ENCODE peak calls at places on chromosomes 16 and 17, in ten cellular contexts. One of them, this sample, is unnamed.
A peak's percentile ranks its signal among the peaks of the same experiment; 100 is the strongest.

GRCh38 chr17:82065638-82066303 is at the start of gene DUS1L:
- DNase-seq in MM.1S: peak; percentile 70
- DNase-seq in breast epithelium: no peak
- DNase-seq in esophagus muscularis mucosa: no peak
- DNase-seq in neural crest cell: peak; percentile 59
- DNase-seq in IMR-90: peak; percentile 37
- DNase-seq in AG09319: peak; percentile 16
- DNase-seq in CD8-positive, alpha-beta T cell: peak; percentile 54
- DNase-seq in SK-N-SH: peak; percentile 98
- DNase-seq in GM12864: peak; percentile 16
- DNase-seq in this sample: peak; percentile 53

GRCh38 chr17:27545562-27546229 is 85.3 kb upstream of the LGALS9 start:
- DNase-seq in MM.1S: no peak
- DNase-seq in IMR-90: peak; percentile 51
- DNase-seq in esophagus muscularis mucosa: no peak
- DNase-seq in neural crest cell: no peak
- DNase-seq in breast epithelium: no peak
- DNase-seq in GM12864: no peak
- DNase-seq in CD8-positive, alpha-beta T cell: no peak
- DNase-seq in SK-N-SH: no peak
- DNase-seq in AG09319: no peak
- DNase-seq in this sample: no peak

GRCh38 chr17:44557653-44558285 is 485 bp downstream of the FZD2 start:
- DNase-seq in neural crest cell: peak; percentile 51
- DNase-seq in AG09319: no peak
- DNase-seq in GM12864: no peak
- DNase-seq in IMR-90: peak; percentile 72
- DNase-seq in MM.1S: no peak
- DNase-seq in CD8-positive, alpha-beta T cell: peak; percentile 29
- DNase-seq in SK-N-SH: peak; percentile 79
- DNase-seq in esophagus muscularis mucosa: no peak
- DNase-seq in breast epithelium: no peak
- DNase-seq in this sample: peak; percentile 84

GRCh38 chr16:4140652-4141051 is 24.4 kb upstream of the ADCY9 start:
- DNase-seq in SK-N-SH: no peak
- DNase-seq in AG09319: no peak
- DNase-seq in IMR-90: peak; percentile 63
- DNase-seq in GM12864: no peak
- DNase-seq in neural crest cell: no peak
- DNase-seq in breast epithelium: peak; percentile 33
- DNase-seq in CD8-positive, alpha-beta T cell: no peak
- DNase-seq in esophagus muscularis mucosa: no peak
- DNase-seq in MM.1S: no peak
- DNase-seq in this sample: peak; percentile 71

GRCh38 chr17:62807812-62808575 is at the start of gene MARCHF10:
- DNase-seq in IMR-90: no peak
- DNase-seq in breast epithelium: no peak
- DNase-seq in AG09319: no peak
- DNase-seq in GM12864: no peak
- DNase-seq in MM.1S: peak; percentile 21
- DNase-seq in neural crest cell: no peak
- DNase-seq in CD8-positive, alpha-beta T cell: peak; percentile 30
- DNase-seq in SK-N-SH: peak; percentile 68
- DNase-seq in esophagus muscularis mucosa: no peak
- DNase-seq in this sample: no peak

GRCh38 chr17:67011527-67012175 is 32.7 kb upstream of the CACNG1 start:
- DNase-seq in CD8-positive, alpha-beta T cell: no peak
- DNase-seq in SK-N-SH: no peak
- DNase-seq in AG09319: no peak
- DNase-seq in IMR-90: no peak
- DNase-seq in esophagus muscularis mucosa: no peak
- DNase-seq in breast epithelium: no peak
- DNase-seq in neural crest cell: no peak
- DNase-seq in MM.1S: no peak
- DNase-seq in GM12864: peak; percentile 3
- DNase-seq in this sample: no peak

GRCh38 chr17:17137731-17138585 is 68.2 kb downstream of the PLD6 start:
- DNase-seq in esophagus muscularis mucosa: no peak
- DNase-seq in IMR-90: no peak
- DNase-seq in neural crest cell: no peak
- DNase-seq in CD8-positive, alpha-beta T cell: no peak
- DNase-seq in AG09319: no peak
- DNase-seq in SK-N-SH: no peak
- DNase-seq in GM12864: no peak
- DNase-seq in breast epithelium: no peak
- DNase-seq in MM.1S: no peak
- DNase-seq in this sample: no peak

GRCh38 chr17:51427259-51428255 is 167.2 kb downstream of the UTP18 start:
- DNase-seq in AG09319: no peak
- DNase-seq in breast epithelium: no peak
- DNase-seq in neural crest cell: no peak
- DNase-seq in MM.1S: no peak
- DNase-seq in GM12864: no peak
- DNase-seq in CD8-positive, alpha-beta T cell: peak; percentile 85
- DNase-seq in IMR-90: no peak
- DNase-seq in esophagus muscularis mucosa: peak; percentile 50
- DNase-seq in SK-N-SH: peak; percentile 42
- DNase-seq in this sample: no peak

GRCh38 chr16:89687092-89687940 is 827 bp downstream of the CDK10 start:
- DNase-seq in MM.1S: peak; percentile 45
- DNase-seq in IMR-90: peak; percentile 52
- DNase-seq in esophagus muscularis mucosa: no peak
- DNase-seq in breast epithelium: no peak
- DNase-seq in CD8-positive, alpha-beta T cell: no peak
- DNase-seq in neural crest cell: no peak
- DNase-seq in AG09319: no peak
- DNase-seq in GM12864: no peak
- DNase-seq in SK-N-SH: no peak
- DNase-seq in this sample: peak; percentile 63

GRCh38 chr17:80219013-80219776 is 938 bp downstream of the SGSH start:
- DNase-seq in breast epithelium: peak; percentile 77
- DNase-seq in AG09319: peak; percentile 74
- DNase-seq in IMR-90: peak; percentile 80
- DNase-seq in esophagus muscularis mucosa: peak; percentile 93
- DNase-seq in neural crest cell: no peak
- DNase-seq in SK-N-SH: peak; percentile 82
- DNase-seq in MM.1S: peak; percentile 95
- DNase-seq in CD8-positive, alpha-beta T cell: peak; percentile 94
- DNase-seq in GM12864: peak; percentile 72
- DNase-seq in this sample: peak; percentile 64

GRCh38 chr17:77126519-77126918 is 14.2 kb upstream of the SEC14L1 start:
- DNase-seq in AG09319: no peak
- DNase-seq in SK-N-SH: no peak
- DNase-seq in breast epithelium: peak; percentile 89
- DNase-seq in MM.1S: no peak
- DNase-seq in CD8-positive, alpha-beta T cell: no peak
- DNase-seq in IMR-90: no peak
- DNase-seq in neural crest cell: no peak
- DNase-seq in GM12864: no peak
- DNase-seq in esophagus muscularis mucosa: no peak
- DNase-seq in this sample: no peak

DNA sequence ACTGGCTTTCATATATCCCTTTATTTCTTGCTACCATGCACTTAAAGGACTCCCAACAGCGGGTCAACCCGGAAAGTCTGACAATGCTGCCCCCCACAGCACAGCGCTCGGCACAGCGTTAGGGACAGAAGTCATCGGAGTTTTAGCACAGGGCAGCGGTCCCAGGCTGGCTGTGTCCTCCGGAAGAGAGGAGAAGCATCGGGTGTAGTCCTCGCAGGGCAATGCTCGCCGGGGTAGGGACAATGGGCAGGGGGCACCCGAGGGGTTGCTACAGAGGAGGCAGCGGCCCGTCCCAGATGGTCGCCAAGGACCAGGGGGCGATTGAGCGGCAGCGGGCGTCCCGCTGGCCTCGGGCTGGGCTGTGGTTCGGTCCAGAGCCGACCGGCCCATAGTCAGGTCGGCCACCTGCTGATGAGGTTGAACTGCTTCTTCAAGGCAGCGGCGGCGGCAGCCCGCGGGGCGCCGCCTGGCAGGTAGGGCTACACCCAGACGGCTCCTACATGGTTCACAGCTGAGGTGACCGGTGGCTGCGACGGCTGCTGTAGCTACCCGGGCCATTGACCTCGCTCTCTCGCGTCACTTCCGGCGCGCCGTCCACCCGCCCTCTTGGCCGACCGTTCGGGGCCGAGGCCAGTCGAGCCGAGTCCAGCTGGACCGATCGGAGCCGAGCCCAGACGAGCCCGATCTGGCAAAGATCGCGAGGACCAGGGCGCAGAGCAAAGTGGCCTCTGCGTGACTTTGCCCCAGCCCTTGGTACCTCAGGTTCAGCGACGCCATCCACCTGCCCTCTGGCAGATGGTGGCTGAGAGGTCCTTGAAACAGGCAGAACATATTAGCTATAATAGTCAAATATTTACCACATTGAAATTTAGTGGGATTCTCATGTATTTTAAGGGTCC is 4.7 kb upstream of the LCMT1 start:
- DNase-seq in esophagus muscularis mucosa: peak; percentile 99
- DNase-seq in SK-N-SH: peak; percentile 96
- DNase-seq in CD8-positive, alpha-beta T cell: peak; percentile 70
- DNase-seq in breast epithelium: peak; percentile 93
- DNase-seq in GM12864: no peak
- DNase-seq in IMR-90: peak; percentile 77
- DNase-seq in MM.1S: peak; percentile 78
- DNase-seq in AG09319: peak; percentile 56
- DNase-seq in neural crest cell: peak; percentile 84
- DNase-seq in this sample: peak; percentile 86
- TF ChIP-seq CTCF in esophagus muscularis mucosa: peak; percentile 37
- TF ChIP-seq CTCF in SK-N-SH: peak; percentile 26
- TF ChIP-seq CTCF in CD8-positive, alpha-beta T cell: no peak
- TF ChIP-seq CTCF in breast epithelium: no peak
- TF ChIP-seq CTCF in GM12864: peak; percentile 34
- TF ChIP-seq CTCF in IMR-90: peak; percentile 22
- TF ChIP-seq CTCF in MM.1S: peak; percentile 70
- TF ChIP-seq CTCF in AG09319: peak; percentile 13
- TF ChIP-seq CTCF in neural crest cell: peak; percentile 49
- TF ChIP-seq CTCF in this sample: peak; percentile 34

GRCh38 chr16:8380311-8380710 is 210.0 kb downstream of the TMEM114 start:
- DNase-seq in neural crest cell: no peak
- DNase-seq in IMR-90: no peak
- DNase-seq in GM12864: no peak
- DNase-seq in AG09319: no peak
- DNase-seq in MM.1S: no peak
- DNase-seq in CD8-positive, alpha-beta T cell: no peak
- DNase-seq in breast epithelium: no peak
- DNase-seq in SK-N-SH: no peak
- DNase-seq in esophagus muscularis mucosa: no peak
- DNase-seq in this sample: no peak
- TF ChIP-seq CTCF in neural crest cell: no peak
- TF ChIP-seq CTCF in IMR-90: no peak
- TF ChIP-seq CTCF in GM12864: no peak
- TF ChIP-seq CTCF in AG09319: no peak
- TF ChIP-seq CTCF in MM.1S: no peak
- TF ChIP-seq CTCF in CD8-positive, alpha-beta T cell: no peak
- TF ChIP-seq CTCF in breast epithelium: no peak
- TF ChIP-seq CTCF in SK-N-SH: no peak
- TF ChIP-seq CTCF in esophagus muscularis mucosa: no peak
- TF ChIP-seq CTCF in this sample: no peak

GRCh38 chr16:31295206-31295605 is 35.4 kb downstream of the ITGAM start:
- DNase-seq in CD8-positive, alpha-beta T cell: no peak
- DNase-seq in neural crest cell: no peak
- DNase-seq in MM.1S: no peak
- DNase-seq in IMR-90: no peak
- DNase-seq in AG09319: no peak
- DNase-seq in GM12864: no peak
- DNase-seq in esophagus muscularis mucosa: no peak
- DNase-seq in breast epithelium: no peak
- DNase-seq in SK-N-SH: no peak
- DNase-seq in this sample: no peak

GRCh38 chr16:31298340-31298739 is 38.6 kb downstream of the ITGAM start:
- DNase-seq in IMR-90: no peak
- DNase-seq in GM12864: no peak
- DNase-seq in breast epithelium: no peak
- DNase-seq in CD8-positive, alpha-beta T cell: no peak
- DNase-seq in SK-N-SH: no peak
- DNase-seq in esophagus muscularis mucosa: no peak
- DNase-seq in MM.1S: no peak
- DNase-seq in AG09319: no peak
- DNase-seq in neural crest cell: no peak
- DNase-seq in this sample: no peak

GRCh38 chr16:31301708-31302400 is 42.1 kb downstream of the ITGAM start:
- DNase-seq in MM.1S: no peak
- DNase-seq in IMR-90: no peak
- DNase-seq in neural crest cell: no peak
- DNase-seq in breast epithelium: no peak
- DNase-seq in AG09319: no peak
- DNase-seq in SK-N-SH: no peak
- DNase-seq in GM12864: peak; percentile 7
- DNase-seq in CD8-positive, alpha-beta T cell: no peak
- DNase-seq in esophagus muscularis mucosa: no peak
- DNase-seq in this sample: peak; percentile 40

GRCh38 chr16:31297496-31297895 is 37.7 kb downstream of the ITGAM start:
- DNase-seq in IMR-90: no peak
- DNase-seq in CD8-positive, alpha-beta T cell: no peak
- DNase-seq in AG09319: no peak
- DNase-seq in neural crest cell: no peak
- DNase-seq in GM12864: no peak
- DNase-seq in breast epithelium: no peak
- DNase-seq in MM.1S: no peak
- DNase-seq in esophagus muscularis mucosa: no peak
- DNase-seq in SK-N-SH: no peak
- DNase-seq in this sample: no peak

DNA sequence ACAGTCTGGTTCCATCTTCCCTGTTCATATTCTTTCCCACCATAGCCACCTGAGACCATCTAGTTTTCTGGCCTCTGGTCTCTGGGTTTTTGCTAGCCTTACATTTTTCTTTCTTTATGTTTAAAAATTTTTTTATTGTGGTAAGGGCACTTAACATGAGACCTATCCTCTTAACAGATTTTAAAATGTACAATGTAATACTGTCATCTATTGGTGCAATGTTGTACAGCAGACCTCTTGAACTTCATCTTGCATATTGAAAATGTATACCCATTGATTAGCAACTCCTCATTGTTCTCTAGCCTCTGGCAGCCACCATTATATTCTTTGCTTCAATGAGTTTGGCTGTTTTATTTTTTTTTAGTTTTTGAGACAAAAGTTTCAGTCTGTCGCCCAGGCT is 39.2 kb downstream of the ITGAM start:
- DNase-seq in esophagus muscularis mucosa: no peak
- DNase-seq in SK-N-SH: no peak
- DNase-seq in CD8-positive, alpha-beta T cell: no peak
- DNase-seq in MM.1S: no peak
- DNase-seq in breast epithelium: no peak
- DNase-seq in neural crest cell: no peak
- DNase-seq in GM12864: no peak
- DNase-seq in AG09319: no peak
- DNase-seq in IMR-90: no peak
- DNase-seq in this sample: peak; percentile 5
- TF ChIP-seq CTCF in esophagus muscularis mucosa: no peak
- TF ChIP-seq CTCF in SK-N-SH: peak; percentile 33
- TF ChIP-seq CTCF in CD8-positive, alpha-beta T cell: no peak
- TF ChIP-seq CTCF in MM.1S: peak; percentile 15
- TF ChIP-seq CTCF in breast epithelium: no peak
- TF ChIP-seq CTCF in neural crest cell: no peak
- TF ChIP-seq CTCF in GM12864: peak; percentile 44
- TF ChIP-seq CTCF in AG09319: no peak
- TF ChIP-seq CTCF in IMR-90: peak; percentile 22
- TF ChIP-seq CTCF in this sample: no peak

GRCh38 chr17:73657473-73658116 is 13.3 kb upstream of the SDK2 start:
- DNase-seq in breast epithelium: no peak
- DNase-seq in GM12864: no peak
- DNase-seq in MM.1S: no peak
- DNase-seq in CD8-positive, alpha-beta T cell: no peak
- DNase-seq in AG09319: no peak
- DNase-seq in neural crest cell: peak; percentile 63
- DNase-seq in SK-N-SH: peak; percentile 70
- DNase-seq in IMR-90: no peak
- DNase-seq in esophagus muscularis mucosa: peak; percentile 88
- DNase-seq in this sample: peak; percentile 29
- TF ChIP-seq CTCF in breast epithelium: no peak
- TF ChIP-seq CTCF in GM12864: peak; percentile 38
- TF ChIP-seq CTCF in MM.1S: peak; percentile 41
- TF ChIP-seq CTCF in CD8-positive, alpha-beta T cell: no peak
- TF ChIP-seq CTCF in AG09319: peak; percentile 41
- TF ChIP-seq CTCF in neural crest cell: peak; percentile 71
- TF ChIP-seq CTCF in SK-N-SH: peak; percentile 27
- TF ChIP-seq CTCF in IMR-90: peak; percentile 9
- TF ChIP-seq CTCF in esophagus muscularis mucosa: no peak
- TF ChIP-seq CTCF in this sample: peak; percentile 65

This sample was measured in choroid plexus epithelial cell.